ENCODE peak calls at places on chromosome 13, in nine cellular contexts. R is thoracic aorta; T is omental fat pad; F is foreskin fibroblast; H is RWPE2; K is astrocyte of the spinal cord; S is GM23338; U is fibroblast of pulmonary artery; Z is activated CD8-positive, alpha-beta T cell treated with anti-CD3 and anti-CD28 coated beads for 36 hours. X is an unnamed sample.

GRCh38 chr13:36418022-36418805 is 14.1 kb upstream of the CCNA1 start:
- DNase-seq in R (no peak), T (no peak), F (peak; percentile 56), H (no peak), K (peak; percentile 73), S (peak; percentile 9), U (peak; percentile 77), Z (no peak), X (no peak)

GRCh38 chr13:32381539-32381938 is 46.4 kb downstream of the N4BP2L1 start:
- DNase-seq in R (no peak), T (no peak), F (no peak), H (no peak), K (peak; percentile 23), S (peak; percentile 76), U (peak; percentile 63), Z (peak; percentile 9), X (no peak)

GRCh38 chr13:50892162-50892944 is 17.2 kb upstream of the RNASEH2B start:
- DNase-seq in R (no peak), T (no peak), F (no peak), H (no peak), K (no peak), S (no peak), U (no peak), Z (peak; percentile 59), X (no peak)

GRCh38 chr13:65932587-65933239 is 1297.4 kb downstream of the PCDH9 start:
- DNase-seq in R (no peak), T (no peak), F (peak; percentile 73), H (no peak), K (no peak), S (no peak), U (no peak), Z (no peak), X (peak; percentile 38)

GRCh38 chr13:79508224-79508961 is 27.4 kb downstream of the NDFIP2 start:
- DNase-seq in R (no peak), T (no peak), F (no peak), H (no peak), K (no peak), S (no peak), U (peak; percentile 7), Z (no peak), X (no peak)

GRCh38 chr13:28495586-28496564 is 947 bp upstream of the FLT1 start:
- DNase-seq in R (no peak), T (no peak), F (no peak), H (no peak), K (no peak), S (peak; percentile 31), U (peak; percentile 39), Z (no peak), X (no peak)

GRCh38 chr13:108328848-108329247 is 59.3 kb downstream of the TNFSF13B start:
- DNase-seq in R (no peak), T (no peak), F (no peak), H (no peak), K (no peak), S (no peak), U (no peak), Z (no peak), X (no peak)

GRCh38 chr13:74062933-74063332 is 71.3 kb downstream of the KLF12 start:
- DNase-seq in R (peak; percentile 27), T (no peak), F (no peak), H (no peak), K (peak; percentile 68), S (no peak), U (peak; percentile 69), Z (peak; percentile 40), X (no peak)

GRCh38 chr13:106052200-106052767 is 483.2 kb downstream of the EFNB2 start:
- DNase-seq in R (no peak), T (no peak), F (peak; percentile 57), H (no peak), K (no peak), S (peak; percentile 3), U (no peak), Z (no peak), X (no peak)

GRCh38 chr13:62687727-62688126 is 1272.1 kb upstream of the PCDH20 start:
- DNase-seq in R (no peak), T (no peak), F (no peak), H (no peak), K (no peak), S (peak; percentile 20), U (no peak), Z (peak; percentile 4), X (no peak)

GRCh38 chr13:79222427-79223205 is 183.4 kb downstream of the RBM26 start:
- DNase-seq in R (no peak), T (no peak), F (no peak), H (no peak), K (no peak), S (no peak), U (no peak), Z (no peak), X (no peak)

GRCh38 chr13:34816543-34816942 is 125.5 kb upstream of the NBEA start:
- DNase-seq in R (no peak), T (no peak), F (peak; percentile 0), H (no peak), K (peak; percentile 26), S (no peak), U (peak; percentile 7), Z (no peak), X (peak; percentile 74)

DNA sequence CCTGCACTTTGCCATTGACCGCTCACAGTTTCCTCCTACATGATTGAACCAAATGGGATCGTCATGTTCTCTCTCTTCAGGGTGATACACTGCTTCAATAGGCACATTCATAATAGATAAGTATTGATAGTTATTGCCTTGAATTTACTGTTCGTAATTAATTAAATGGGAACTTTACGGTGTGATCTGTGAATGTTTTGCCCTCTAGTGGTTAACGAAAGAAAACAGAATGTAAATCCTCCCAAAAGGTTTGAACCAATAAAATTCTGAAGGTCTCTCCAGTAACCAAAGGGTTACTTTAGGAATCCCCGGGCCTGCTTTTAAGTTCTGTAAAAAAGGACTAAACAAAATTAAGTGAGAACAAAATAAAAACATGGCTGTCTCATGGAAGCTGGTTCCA is 389.3 kb downstream of the DACH1 start:
- DNase-seq in R (no peak), T (no peak), F (no peak), H (no peak), K (peak; percentile 3), S (peak; percentile 60), U (no peak), Z (no peak), X (no peak)
- TF ChIP-seq CTCF in R (no peak), T (no peak), F (peak; percentile 17), H (peak; percentile 75), K (peak; percentile 45), S (peak; percentile 45), U (peak; percentile 48), Z (peak; percentile 45), X (peak; percentile 21)

DNA sequence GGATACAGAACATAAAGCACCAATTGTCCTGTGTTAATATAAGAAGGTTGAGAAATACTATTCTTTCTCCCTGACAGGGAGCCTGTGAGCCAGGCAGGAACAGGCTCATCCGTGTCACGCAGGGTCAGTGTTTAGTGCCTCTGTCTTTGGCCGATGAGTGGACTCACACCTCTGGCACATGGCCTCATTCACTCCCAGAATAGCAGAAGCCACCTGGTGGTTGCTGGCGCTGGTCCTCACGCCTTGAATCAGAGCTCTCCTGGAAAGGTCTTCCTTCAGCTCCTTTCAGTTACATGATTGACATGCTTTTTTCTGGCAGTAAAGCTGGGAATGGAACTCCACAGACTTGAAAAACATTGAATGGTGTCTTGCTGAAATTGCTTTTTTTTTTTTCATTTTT is 28.1 kb upstream of the SIAH3 start:
- DNase-seq in R (no peak), T (no peak), F (no peak), H (no peak), K (peak; percentile 9), S (peak; percentile 70), U (no peak), Z (no peak), X (no peak)
- TF ChIP-seq CTCF in R (no peak), T (no peak), F (no peak), H (peak; percentile 44), K (peak; percentile 35), S (peak; percentile 68), U (peak; percentile 13), Z (no peak), X (no peak)

GRCh38 chr13:113548171-113548641 is 36.3 kb upstream of the TFDP1 start:
- DNase-seq in R (no peak), T (no peak), F (no peak), H (peak; percentile 56), K (peak; percentile 75), S (no peak), U (peak; percentile 36), Z (no peak), X (no peak)

GRCh38 chr13:113548778-113549621 is 35.6 kb upstream of the TFDP1 start:
- DNase-seq in R (no peak), T (no peak), F (no peak), H (peak; percentile 44), K (no peak), S (no peak), U (no peak), Z (no peak), X (no peak)

GRCh38 chr13:113546571-113547247 is 37.8 kb upstream of the TFDP1 start:
- DNase-seq in R (no peak), T (no peak), F (no peak), H (peak; percentile 59), K (peak; percentile 64), S (no peak), U (no peak), Z (no peak), X (no peak)

GRCh38 chr13:113545931-113546516 is 38.5 kb upstream of the TFDP1 start:
- DNase-seq in R (no peak), T (no peak), F (no peak), H (peak; percentile 60), K (no peak), S (no peak), U (no peak), Z (no peak), X (no peak)

DNA sequence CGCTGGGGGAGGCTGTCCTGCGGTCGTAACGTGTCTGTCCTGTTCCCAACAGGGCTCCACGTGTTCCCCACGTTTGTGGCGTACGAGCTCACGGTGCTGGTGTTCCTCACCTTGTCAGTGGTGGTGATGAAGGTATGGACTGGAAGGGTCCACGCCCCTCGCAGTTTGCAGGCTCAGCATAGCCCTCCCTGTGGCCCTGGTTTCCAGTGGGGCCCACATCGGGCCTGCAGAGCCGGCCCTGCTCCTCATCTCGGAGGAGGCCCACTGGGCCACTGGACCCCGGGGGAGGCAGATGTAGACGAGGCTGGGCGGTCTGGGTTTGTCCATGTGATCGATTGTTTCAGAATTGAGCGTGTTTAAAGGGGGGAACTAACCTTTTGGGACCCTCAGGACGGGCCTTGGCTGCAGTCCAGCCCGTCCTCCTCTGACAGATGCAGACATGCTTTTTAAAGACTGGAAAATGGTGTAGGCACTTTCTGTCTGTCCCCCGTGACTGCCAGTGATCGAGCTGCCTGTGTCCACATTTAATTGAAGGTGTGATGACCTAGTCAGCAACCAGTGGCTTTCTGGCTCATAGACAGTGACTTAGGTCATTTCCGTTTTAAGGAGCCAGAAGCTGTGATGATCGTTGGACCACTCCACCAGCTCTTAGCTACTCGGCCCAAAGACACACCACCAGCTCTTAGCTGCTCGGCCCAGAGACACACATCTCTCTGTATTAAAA is 37.1 kb upstream of the TFDP1 start:
- DNase-seq in R (no peak), T (no peak), F (peak; percentile 12), H (peak; percentile 28), K (peak; percentile 68), S (no peak), U (peak; percentile 49), Z (no peak), X (no peak)
- TF ChIP-seq CTCF in R (no peak), T (no peak), F (no peak), H (no peak), K (no peak), S (no peak), U (no peak), Z (no peak), X (no peak)

DNA sequence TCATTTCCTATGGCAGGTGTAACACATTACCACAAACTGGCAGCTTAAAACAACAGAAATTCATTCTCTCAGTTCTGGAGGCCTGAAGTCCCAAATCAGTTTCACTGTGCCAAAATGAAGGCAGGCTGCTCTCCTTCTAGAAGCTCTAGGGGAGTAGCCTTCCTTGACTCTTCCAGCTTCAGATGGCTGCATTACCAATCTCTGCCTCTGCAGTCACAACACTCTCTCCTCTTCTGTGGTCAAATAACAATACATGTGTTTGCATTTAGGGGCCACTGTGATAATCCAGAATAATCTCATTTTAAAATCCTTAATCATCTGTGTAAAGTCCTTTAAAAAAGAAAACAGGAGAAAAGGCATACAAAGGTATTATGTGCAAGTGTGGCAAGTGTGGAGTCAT is 7.8 kb downstream of the DIAPH3 start:
- DNase-seq in R (no peak), T (no peak), F (no peak), H (no peak), K (no peak), S (peak; percentile 58), U (peak; percentile 43), Z (no peak), X (no peak)
- TF ChIP-seq CTCF in R (no peak), T (no peak), F (no peak), H (no peak), K (no peak), S (no peak), U (peak; percentile 14), Z (no peak), X (no peak)

X was measured in BJ.